ENCODE peak calls at places on chromosomes 12 and 14, in nine cellular contexts. One of them, this sample, is unnamed.

GRCh38 chr12:107138990-107139389 is 45.6 kb upstream of the CRY1 start:
- DNase-seq in stomach: no peak
- DNase-seq in kidney: no peak
- DNase-seq in A549: no peak
- DNase-seq in SJSA1: no peak
- DNase-seq in psoas muscle: no peak
- DNase-seq in GM23338: no peak
- DNase-seq in endothelial cell of umbilical vein: no peak
- DNase-seq in mammary epithelial cell: no peak
- DNase-seq in this sample: no peak

GRCh38 chr12:101299931-101300330 is 20.0 kb downstream of the UTP20 start:
- DNase-seq in stomach: no peak
- DNase-seq in kidney: no peak
- DNase-seq in A549: no peak
- DNase-seq in SJSA1: no peak
- DNase-seq in psoas muscle: no peak
- DNase-seq in GM23338: no peak
- DNase-seq in endothelial cell of umbilical vein: no peak
- DNase-seq in mammary epithelial cell: peak; percentile 37
- DNase-seq in this sample: no peak

GRCh38 chr12:60106207-60106606 is 510.4 kb downstream of the SLC16A7 start:
- DNase-seq in stomach: no peak
- DNase-seq in kidney: no peak
- DNase-seq in A549: no peak
- DNase-seq in SJSA1: no peak
- DNase-seq in psoas muscle: no peak
- DNase-seq in GM23338: no peak
- DNase-seq in endothelial cell of umbilical vein: peak; percentile 41
- DNase-seq in mammary epithelial cell: no peak
- DNase-seq in this sample: no peak

GRCh38 chr12:4238577-4238976 is 35.0 kb upstream of the CCND2 start:
- DNase-seq in stomach: no peak
- DNase-seq in kidney: no peak
- DNase-seq in A549: no peak
- DNase-seq in SJSA1: no peak
- DNase-seq in psoas muscle: no peak
- DNase-seq in GM23338: no peak
- DNase-seq in endothelial cell of umbilical vein: no peak
- DNase-seq in mammary epithelial cell: no peak
- DNase-seq in this sample: no peak

GRCh38 chr12:48613321-48613720 is 43.5 kb upstream of the LALBA start:
- DNase-seq in stomach: no peak
- DNase-seq in kidney: no peak
- DNase-seq in A549: no peak
- DNase-seq in SJSA1: no peak
- DNase-seq in psoas muscle: no peak
- DNase-seq in GM23338: no peak
- DNase-seq in endothelial cell of umbilical vein: no peak
- DNase-seq in mammary epithelial cell: no peak
- DNase-seq in this sample: no peak

GRCh38 chr12:114812858-114813761 is 129.1 kb upstream of the TBX3 start:
- DNase-seq in stomach: no peak
- DNase-seq in kidney: no peak
- DNase-seq in A549: peak; percentile 34
- DNase-seq in SJSA1: peak; percentile 50
- DNase-seq in psoas muscle: no peak
- DNase-seq in GM23338: peak; percentile 31
- DNase-seq in endothelial cell of umbilical vein: no peak
- DNase-seq in mammary epithelial cell: no peak
- DNase-seq in this sample: no peak

GRCh38 chr14:96478119-96478518 is 24.1 kb upstream of the PAPOLA start:
- DNase-seq in stomach: no peak
- DNase-seq in kidney: no peak
- DNase-seq in A549: no peak
- DNase-seq in SJSA1: no peak
- DNase-seq in psoas muscle: no peak
- DNase-seq in GM23338: no peak
- DNase-seq in endothelial cell of umbilical vein: no peak
- DNase-seq in mammary epithelial cell: no peak
- DNase-seq in this sample: no peak

GRCh38 chr14:56004807-56005579 is 113.2 kb upstream of the PELI2 start:
- DNase-seq in stomach: peak; percentile 53
- DNase-seq in kidney: no peak
- DNase-seq in A549: peak; percentile 22
- DNase-seq in SJSA1: peak; percentile 46
- DNase-seq in psoas muscle: no peak
- DNase-seq in GM23338: peak; percentile 65
- DNase-seq in endothelial cell of umbilical vein: peak; percentile 8
- DNase-seq in mammary epithelial cell: no peak
- DNase-seq in this sample: no peak

GRCh38 chr14:42011221-42011620 is 404.5 kb downstream of the LRFN5 start:
- DNase-seq in stomach: no peak
- DNase-seq in kidney: no peak
- DNase-seq in A549: no peak
- DNase-seq in SJSA1: no peak
- DNase-seq in psoas muscle: no peak
- DNase-seq in GM23338: no peak
- DNase-seq in endothelial cell of umbilical vein: no peak
- DNase-seq in mammary epithelial cell: no peak
- DNase-seq in this sample: no peak

GRCh38 chr12:62832528-62832927 is 102.4 kb downstream of the PPM1H start:
- DNase-seq in stomach: no peak
- DNase-seq in kidney: no peak
- DNase-seq in A549: no peak
- DNase-seq in SJSA1: no peak
- DNase-seq in psoas muscle: no peak
- DNase-seq in GM23338: no peak
- DNase-seq in endothelial cell of umbilical vein: no peak
- DNase-seq in mammary epithelial cell: no peak
- DNase-seq in this sample: no peak

GRCh38 chr12:61920230-61920629 is 340.0 kb upstream of the USP15 start:
- DNase-seq in stomach: no peak
- DNase-seq in kidney: no peak
- DNase-seq in A549: no peak
- DNase-seq in SJSA1: no peak
- DNase-seq in psoas muscle: no peak
- DNase-seq in GM23338: no peak
- DNase-seq in endothelial cell of umbilical vein: no peak
- DNase-seq in mammary epithelial cell: no peak
- DNase-seq in this sample: no peak

GRCh38 chr12:13864081-13864673 is 117.2 kb downstream of the GRIN2B start:
- DNase-seq in stomach: peak; percentile 82
- DNase-seq in kidney: peak; percentile 87
- DNase-seq in A549: peak; percentile 65
- DNase-seq in SJSA1: peak; percentile 62
- DNase-seq in psoas muscle: peak; percentile 64
- DNase-seq in GM23338: peak; percentile 91
- DNase-seq in endothelial cell of umbilical vein: peak; percentile 57
- DNase-seq in mammary epithelial cell: peak; percentile 47
- DNase-seq in this sample: peak; percentile 78

GRCh38 chr14:96978525-96979272 is 181.5 kb downstream of the VRK1 start:
- DNase-seq in stomach: no peak
- DNase-seq in kidney: no peak
- DNase-seq in A549: no peak
- DNase-seq in SJSA1: no peak
- DNase-seq in psoas muscle: no peak
- DNase-seq in GM23338: no peak
- DNase-seq in endothelial cell of umbilical vein: no peak
- DNase-seq in mammary epithelial cell: no peak
- DNase-seq in this sample: peak; percentile 20

GRCh38 chr12:43501705-43502104 is 50.3 kb downstream of the ADAMTS20 start:
- DNase-seq in stomach: no peak
- DNase-seq in kidney: no peak
- DNase-seq in A549: peak; percentile 4
- DNase-seq in SJSA1: no peak
- DNase-seq in psoas muscle: no peak
- DNase-seq in GM23338: peak; percentile 57
- DNase-seq in endothelial cell of umbilical vein: peak; percentile 12
- DNase-seq in mammary epithelial cell: peak; percentile 11
- DNase-seq in this sample: peak; percentile 25

GRCh38 chr12:6090786-6091185 is 33.7 kb downstream of the VWF start:
- DNase-seq in stomach: no peak
- DNase-seq in kidney: no peak
- DNase-seq in A549: no peak
- DNase-seq in SJSA1: no peak
- DNase-seq in psoas muscle: peak; percentile 25
- DNase-seq in GM23338: no peak
- DNase-seq in endothelial cell of umbilical vein: no peak
- DNase-seq in mammary epithelial cell: no peak
- DNase-seq in this sample: no peak

GRCh38 chr14:89269404-89269803 is 147.6 kb downstream of the FOXN3 start:
- DNase-seq in stomach: no peak
- DNase-seq in kidney: no peak
- DNase-seq in A549: no peak
- DNase-seq in SJSA1: no peak
- DNase-seq in psoas muscle: no peak
- DNase-seq in GM23338: no peak
- DNase-seq in endothelial cell of umbilical vein: peak; percentile 10
- DNase-seq in mammary epithelial cell: no peak
- DNase-seq in this sample: no peak

GRCh38 chr14:99515301-99516155 is 34.3 kb downstream of the CCNK start:
- DNase-seq in stomach: no peak
- DNase-seq in kidney: peak; percentile 68
- DNase-seq in A549: no peak
- DNase-seq in SJSA1: peak; percentile 39
- DNase-seq in psoas muscle: no peak
- DNase-seq in GM23338: no peak
- DNase-seq in endothelial cell of umbilical vein: no peak
- DNase-seq in mammary epithelial cell: no peak
- DNase-seq in this sample: no peak

GRCh38 chr14:75282166-75282547 is 3.5 kb downstream of the FOS start:
- DNase-seq in stomach: no peak
- DNase-seq in kidney: no peak
- DNase-seq in A549: no peak
- DNase-seq in SJSA1: no peak
- DNase-seq in psoas muscle: no peak
- DNase-seq in GM23338: no peak
- DNase-seq in endothelial cell of umbilical vein: no peak
- DNase-seq in mammary epithelial cell: peak; percentile 23
- DNase-seq in this sample: no peak

GRCh38 chr14:91387135-91387849 is 30.3 kb downstream of the CCDC88C start:
- DNase-seq in stomach: no peak
- DNase-seq in kidney: no peak
- DNase-seq in A549: no peak
- DNase-seq in SJSA1: no peak
- DNase-seq in psoas muscle: no peak
- DNase-seq in GM23338: no peak
- DNase-seq in endothelial cell of umbilical vein: no peak
- DNase-seq in mammary epithelial cell: peak; percentile 66
- DNase-seq in this sample: no peak
- H3K4me1 ChIP-seq in stomach: peaks cover 57% of the 10 kb centered on the region
- H3K4me1 ChIP-seq in kidney: peaks cover 12% of the 10 kb centered on the region
- H3K4me1 ChIP-seq in A549: no peaks in the 10 kb centered on the region
- H3K4me1 ChIP-seq in SJSA1: no peaks in the 10 kb centered on the region
- H3K4me1 ChIP-seq in psoas muscle: no peaks in the 10 kb centered on the region
- H3K4me1 ChIP-seq in GM23338: peaks cover 28% of the 10 kb centered on the region
- H3K4me1 ChIP-seq in endothelial cell of umbilical vein: no peaks in the 10 kb centered on the region
- H3K4me1 ChIP-seq in mammary epithelial cell: no peaks in the 10 kb centered on the region
- H3K4me1 ChIP-seq in this sample: peaks cover 4% of the 10 kb centered on the region

GRCh38 chr12:57782243-57782607 is 362 bp upstream of the TSFM start:
- DNase-seq in stomach: no peak
- DNase-seq in kidney: no peak
- DNase-seq in A549: no peak
- DNase-seq in SJSA1: peak; percentile 82
- DNase-seq in psoas muscle: no peak
- DNase-seq in GM23338: no peak
- DNase-seq in endothelial cell of umbilical vein: no peak
- DNase-seq in mammary epithelial cell: no peak
- DNase-seq in this sample: no peak
- H3K4me3 ChIP-seq in stomach: peak overlapping the region; percentile 98
- H3K4me3 ChIP-seq in kidney: peak overlapping the region; percentile 99
- H3K4me3 ChIP-seq in A549: no peak overlapping the region
- H3K4me3 ChIP-seq in SJSA1: peak overlapping the region; percentile 65
- H3K4me3 ChIP-seq in psoas muscle: peak overlapping the region; percentile 83
- H3K4me3 ChIP-seq in GM23338: peak overlapping the region; percentile 100
- H3K4me3 ChIP-seq in endothelial cell of umbilical vein: no peak overlapping the region
- H3K4me3 ChIP-seq in mammary epithelial cell: no peak overlapping the region
- H3K4me3 ChIP-seq in this sample: peak overlapping the region; percentile 91

GRCh38 chr14:77043177-77043983 is 14.9 kb upstream of the IRF2BPL start:
- DNase-seq in stomach: no peak
- DNase-seq in kidney: peak; percentile 78
- DNase-seq in A549: no peak
- DNase-seq in SJSA1: no peak
- DNase-seq in psoas muscle: peak; percentile 54
- DNase-seq in GM23338: no peak
- DNase-seq in endothelial cell of umbilical vein: peak; percentile 33
- DNase-seq in mammary epithelial cell: peak; percentile 94
- DNase-seq in this sample: no peak
- H3K4me1 ChIP-seq in stomach: peaks cover 88% of the 10 kb centered on the region
- H3K4me1 ChIP-seq in kidney: peaks cover 56% of the 10 kb centered on the region
- H3K4me1 ChIP-seq in A549: peaks cover 80% of the 10 kb centered on the region
- H3K4me1 ChIP-seq in SJSA1: peaks cover 71% of the 10 kb centered on the region
- H3K4me1 ChIP-seq in psoas muscle: peaks cover 69% of the 10 kb centered on the region
- H3K4me1 ChIP-seq in GM23338: peaks cover 71% of the 10 kb centered on the region
- H3K4me1 ChIP-seq in endothelial cell of umbilical vein: peaks cover 62% of the 10 kb centered on the region
- H3K4me1 ChIP-seq in mammary epithelial cell: peaks cover 80% of the 10 kb centered on the region
- H3K4me1 ChIP-seq in this sample: peaks cover 55% of the 10 kb centered on the region

GRCh38 chr14:71621276-71621675 is 311.0 kb upstream of the RGS6 start:
- DNase-seq in stomach: no peak
- DNase-seq in kidney: no peak
- DNase-seq in A549: no peak
- DNase-seq in SJSA1: no peak
- DNase-seq in psoas muscle: no peak
- DNase-seq in GM23338: no peak
- DNase-seq in endothelial cell of umbilical vein: no peak
- DNase-seq in mammary epithelial cell: peak; percentile 69
- DNase-seq in this sample: no peak

GRCh38 chr14:71621966-71622365 is 310.3 kb upstream of the RGS6 start:
- DNase-seq in stomach: no peak
- DNase-seq in kidney: no peak
- DNase-seq in A549: no peak
- DNase-seq in SJSA1: no peak
- DNase-seq in psoas muscle: no peak
- DNase-seq in GM23338: no peak
- DNase-seq in endothelial cell of umbilical vein: no peak
- DNase-seq in mammary epithelial cell: no peak
- DNase-seq in this sample: no peak

GRCh38 chr14:71618716-71619115 is 313.5 kb upstream of the RGS6 start:
- DNase-seq in stomach: no peak
- DNase-seq in kidney: no peak
- DNase-seq in A549: no peak
- DNase-seq in SJSA1: no peak
- DNase-seq in psoas muscle: no peak
- DNase-seq in GM23338: no peak
- DNase-seq in endothelial cell of umbilical vein: no peak
- DNase-seq in mammary epithelial cell: no peak
- DNase-seq in this sample: no peak

GRCh38 chr14:71619472-71619871 is 312.8 kb upstream of the RGS6 start:
- DNase-seq in stomach: no peak
- DNase-seq in kidney: no peak
- DNase-seq in A549: no peak
- DNase-seq in SJSA1: no peak
- DNase-seq in psoas muscle: no peak
- DNase-seq in GM23338: no peak
- DNase-seq in endothelial cell of umbilical vein: no peak
- DNase-seq in mammary epithelial cell: no peak
- DNase-seq in this sample: no peak

DNA sequence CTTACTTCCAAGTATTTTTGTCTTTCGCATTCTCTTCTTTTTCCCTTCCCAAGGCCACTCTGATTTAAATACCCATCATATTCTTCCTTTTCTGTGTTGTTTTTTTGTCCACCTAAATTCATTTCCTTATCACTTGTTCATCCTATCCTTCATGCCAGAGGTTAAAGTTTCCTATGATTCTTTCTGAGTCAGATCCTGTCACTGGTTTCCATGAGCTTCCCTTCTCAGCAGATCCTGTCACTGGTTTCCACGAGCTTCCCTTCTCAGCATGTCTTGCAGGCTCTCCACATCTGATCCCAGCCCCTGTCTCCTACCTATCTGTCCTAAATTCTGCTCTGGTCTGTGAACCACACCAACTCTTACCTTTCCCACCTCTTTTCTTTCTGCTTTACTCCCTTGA is 311.8 kb upstream of the RGS6 start:
- DNase-seq in stomach: no peak
- DNase-seq in kidney: no peak
- DNase-seq in A549: no peak
- DNase-seq in SJSA1: no peak
- DNase-seq in psoas muscle: no peak
- DNase-seq in GM23338: no peak
- DNase-seq in endothelial cell of umbilical vein: peak; percentile 73
- DNase-seq in mammary epithelial cell: peak; percentile 46
- DNase-seq in this sample: no peak
- H3K4me3 ChIP-seq in stomach: no peak overlapping the region
- H3K4me3 ChIP-seq in kidney: no peak overlapping the region
- H3K4me3 ChIP-seq in A549: no peak overlapping the region
- H3K4me3 ChIP-seq in SJSA1: no peak overlapping the region
- H3K4me3 ChIP-seq in psoas muscle: no peak overlapping the region
- H3K4me3 ChIP-seq in GM23338: no peak overlapping the region
- H3K4me3 ChIP-seq in endothelial cell of umbilical vein: no peak overlapping the region
- H3K4me3 ChIP-seq in mammary epithelial cell: no peak overlapping the region
- H3K4me3 ChIP-seq in this sample: no peak overlapping the region